ENCODE peak calls at places on chromosomes 6 and 20, in four cellular contexts. W is stimulated activated CD4-positive, alpha-beta T cell treated with anti-CD3 and anti-CD28 coated beads, Interleukin-15, amount 100 ng/mL, for 1 hour; P is hypothalamus; R is activated CD4-positive, alpha-beta memory T cell treated with anti-CD3 and anti-CD28 coated beads for 36 hours. J is an unnamed sample.

GRCh38 chr6:10541591-10541990 is 20.4 kb downstream of the GCNT2 start:
- DNase-seq in W (no peak), P (no peak), R (no peak), J (no peak)

GRCh38 chr6:92906385-92906784 is 513.0 kb downstream of the EPHA7 start:
- DNase-seq in P (no peak), R (no peak), W (no peak), J (no peak)

GRCh38 chr20:33291830-33292355 is 8.9 kb downstream of the BPIFB1 start:
- DNase-seq in W (peak), P (no peak), R (peak), J (no peak)

GRCh38 chr6:33696538-33697518 is 14.7 kb downstream of the UQCC2 start:
- DNase-seq in W (no peak), R (peak), P (no peak), J (no peak)

GRCh38 chr6:132491303-132491702 is 21.6 kb downstream of the STX7 start:
- DNase-seq in R (peak), P (no peak), W (no peak), J (no peak)

GRCh38 chr20:41654292-41654691 is 36.1 kb upstream of the CHD6 start:
- DNase-seq in P (no peak), W (no peak), R (no peak), J (no peak)

GRCh38 chr6:170360476-170360875 is 53.9 kb downstream of the FAM120B start:
- DNase-seq in P (no peak), R (no peak), W (no peak), J (no peak)

GRCh38 chr20:62433655-62434054 is 6.3 kb upstream of the RBBP8NL start:
- DNase-seq in P (peak), R (no peak), W (no peak), J (no peak)

GRCh38 chr20:58981564-58982364 is 708 bp downstream of the NELFCD start:
- DNase-seq in P (no peak), W (no peak), R (peak), J (no peak)

GRCh38 chr20:57849868-57850215 is 140.0 kb upstream of the PMEPA1 start:
- DNase-seq in P (no peak), W (no peak), R (no peak), J (no peak)

GRCh38 chr6:105898286-105898685 is 187.8 kb upstream of the PRDM1 start:
- DNase-seq in W (no peak), P (no peak), R (peak), J (no peak)

GRCh38 chr6:20142866-20143265 is 69.4 kb downstream of the MBOAT1 start:
- DNase-seq in W (no peak), P (no peak), R (no peak), J (no peak)

GRCh38 chr6:151679081-151679480 is 128.4 kb upstream of the ESR1 start:
- DNase-seq in P (no peak), R (peak), W (no peak), J (no peak)

GRCh38 chr6:133130863-133131262 is 110.3 kb upstream of the EYA4 start:
- DNase-seq in R (no peak), P (no peak), W (no peak), J (no peak)

GRCh38 chr6:109767961-109768360 is 76.9 kb downstream of the FIG4 start:
- DNase-seq in P (no peak), W (no peak), R (no peak), J (no peak)

GRCh38 chr6:21595951-21596378 is 2.4 kb downstream of the SOX4 start:
- DNase-seq in W (no peak), P (no peak), R (peak), J (no peak)

GRCh38 chr6:144578385-144579350 is 293.5 kb downstream of the UTRN start:
- DNase-seq in R (no peak), W (no peak), P (no peak), J (no peak)

GRCh38 chr6:153108320-153108719 is 22.8 kb downstream of the RGS17 start:
- DNase-seq in R (no peak), W (no peak), P (no peak), J (no peak)